ENCODE peak calls at places on chromosomes 5 and 9, in six cellular contexts. A, U, D, I, G and K are unnamed samples.

GRCh38 chr9:137167113-137167751 is 2.6 kb downstream of the LRRC26 start:
- DNase-seq in A (no peak), U (no peak), D (no peak), I (no peak), G (peak), K (no peak)

GRCh38 chr9:72474676-72475075 is 46.7 kb upstream of the TMC1 start:
- DNase-seq in A (no peak), U (no peak), D (no peak), I (no peak), G (no peak), K (no peak)

GRCh38 chr5:103397996-103398581 is 139.5 kb downstream of the MACIR start:
- DNase-seq in A (no peak), U (no peak), D (no peak), I (no peak), G (no peak), K (no peak)

GRCh38 chr5:74865293-74865798 is 841 bp downstream of the FAM169A start:
- DNase-seq in A (no peak), U (no peak), D (no peak), I (no peak), G (no peak), K (no peak)

GRCh38 chr9:127916665-127917581 is at the start of gene ST6GALNAC4:
- DNase-seq in A (peak), U (peak), D (no peak), I (peak), G (peak), K (peak)

GRCh38 chr9:104868687-104869404 is 59.1 kb downstream of the ABCA1 start:
- DNase-seq in A (no peak), U (peak), D (no peak), I (peak), G (peak), K (peak)

GRCh38 chr5:141560725-141561483 is 57.9 kb downstream of the DIAPH1 start:
- DNase-seq in A (peak), U (peak), D (no peak), I (no peak), G (peak), K (no peak)

GRCh38 chr5:180330810-180331646 is 22.1 kb downstream of the GFPT2 start:
- DNase-seq in A (peak), U (no peak), D (no peak), I (no peak), G (no peak), K (no peak)

GRCh38 chr5:145162641-145163040 is 672.5 kb downstream of the PRELID2 start:
- DNase-seq in A (peak), U (no peak), D (no peak), I (no peak), G (no peak), K (no peak)

GRCh38 chr9:35482071-35482470 is 7.8 kb upstream of the RUSC2 start:
- DNase-seq in A (no peak), U (no peak), D (no peak), I (no peak), G (no peak), K (no peak)

GRCh38 chr5:112635771-112636170 is 101.9 kb upstream of the APC start:
- DNase-seq in A (no peak), U (no peak), D (no peak), I (no peak), G (no peak), K (no peak)

GRCh38 chr5:13660072-13660471 is 284.4 kb downstream of the DNAH5 start:
- DNase-seq in A (no peak), U (no peak), D (no peak), I (no peak), G (no peak), K (no peak)

GRCh38 chr9:129109952-129110739 is 447 bp downstream of the CRAT start:
- DNase-seq in A (peak), U (peak), D (no peak), I (peak), G (peak), K (no peak)

GRCh38 chr9:120478208-120478607 is 101.8 kb downstream of the CDK5RAP2 start:
- DNase-seq in A (no peak), U (no peak), D (no peak), I (no peak), G (no peak), K (no peak)

GRCh38 chr9:17906204-17906840 is 327.5 kb downstream of the SH3GL2 start:
- DNase-seq in A (no peak), U (peak), D (no peak), I (peak), G (no peak), K (no peak)

GRCh38 chr9:129617167-129617566 is 3.7 kb downstream of the C9orf50 start:
- DNase-seq in A (no peak), U (no peak), D (no peak), I (no peak), G (no peak), K (no peak)

GRCh38 chr9:123679330-123679987 is 250.5 kb downstream of the DENND1A start:
- DNase-seq in A (peak), U (no peak), D (peak), I (peak), G (no peak), K (peak)

GRCh38 chr9:107566596-107566995 is 77.0 kb upstream of the KLF4 start:
- DNase-seq in A (no peak), U (no peak), D (no peak), I (no peak), G (no peak), K (no peak)

GRCh38 chr5:14376789-14377188 is 204.8 kb upstream of the OTULINL start:
- DNase-seq in A (no peak), U (no peak), D (no peak), I (no peak), G (no peak), K (no peak)

GRCh38 chr5:133459474-133460155 is 152.7 kb downstream of the FSTL4 start:
- DNase-seq in A (no peak), U (no peak), D (no peak), I (no peak), G (no peak), K (no peak)

GRCh38 chr9:19174127-19174921 is 47.0 kb upstream of the PLIN2 start:
- DNase-seq in A (peak), U (peak), D (peak), I (peak), G (peak), K (peak)

GRCh38 chr5:177426566-177427210 is at the start of gene GRK6:
- DNase-seq in A (no peak), U (no peak), D (no peak), I (no peak), G (peak), K (no peak)

GRCh38 chr9:121838757-121839669 is 187.6 kb downstream of the DAB2IP start:
- DNase-seq in A (no peak), U (peak), D (no peak), I (no peak), G (no peak), K (no peak)

GRCh38 chr5:96344678-96345612 is 88.1 kb downstream of the PCSK1 start:
- DNase-seq in A (peak), U (no peak), D (peak), I (no peak), G (peak), K (no peak)

GRCh38 chr9:129320575-129321311 is 142.7 kb upstream of the IER5L start:
- DNase-seq in A (peak), U (peak), D (peak), I (peak), G (peak), K (peak)

GRCh38 chr9:4382722-4383317 is 83.0 kb upstream of the GLIS3 start:
- DNase-seq in A (no peak), U (no peak), D (peak), I (no peak), G (no peak), K (no peak)

GRCh38 chr5:122704247-122705036 is 70.4 kb upstream of the SNX2 start:
- DNase-seq in A (peak), U (no peak), D (no peak), I (no peak), G (peak), K (no peak)

GRCh38 chr5:94793113-94793815 is 174.8 kb downstream of the SLF1 start:
- DNase-seq in A (no peak), U (no peak), D (peak), I (peak), G (no peak), K (peak)

GRCh38 chr5:170287532-170287931 is 10.0 kb downstream of the LCP2 start:
- DNase-seq in A (no peak), U (no peak), D (no peak), I (no peak), G (no peak), K (no peak)
- TF ChIP-seq TAF1 in A (no peak), U (no peak), D (no peak), I (no peak), G (no peak), K (no peak)

GRCh38 chr9:125970340-125970739 is 223.2 kb downstream of the PBX3 start:
- DNase-seq in A (no peak), U (no peak), D (no peak), I (no peak), G (no peak), K (no peak)

GRCh38 chr9:125974705-125975104 is 227.5 kb downstream of the PBX3 start:
- DNase-seq in A (no peak), U (no peak), D (no peak), I (no peak), G (no peak), K (no peak)

GRCh38 chr9:125969868-125970267 is 222.7 kb downstream of the PBX3 start:
- DNase-seq in A (no peak), U (peak), D (no peak), I (no peak), G (no peak), K (no peak)

GRCh38 chr9:125971050-125971449 is 223.9 kb downstream of the PBX3 start:
- DNase-seq in A (no peak), U (peak), D (no peak), I (no peak), G (no peak), K (no peak)

GRCh38 chr9:125971895-125972729 is 224.9 kb downstream of the PBX3 start:
- DNase-seq in A (no peak), U (no peak), D (no peak), I (no peak), G (no peak), K (no peak)
- TF ChIP-seq POLR2AphosphoS5 in A (no peak), U (no peak), D (no peak), I (no peak), G (no peak), K (no peak)

GRCh38 chr5:169127431-169127830 is 173.5 kb downstream of the SLIT3 start:
- DNase-seq in A (no peak), U (no peak), D (no peak), I (no peak), G (no peak), K (no peak)

GRCh38 chr5:169128679-169129078 is 172.3 kb downstream of the SLIT3 start:
- DNase-seq in A (no peak), U (no peak), D (no peak), I (no peak), G (no peak), K (no peak)

GRCh38 chr5:169122951-169123350 is 178.0 kb downstream of the SLIT3 start:
- DNase-seq in A (no peak), U (no peak), D (no peak), I (no peak), G (no peak), K (no peak)

GRCh38 chr5:169126376-169127043 is 174.4 kb downstream of the SLIT3 start:
- DNase-seq in A (no peak), U (no peak), D (no peak), I (no peak), G (no peak), K (no peak)

DNA sequence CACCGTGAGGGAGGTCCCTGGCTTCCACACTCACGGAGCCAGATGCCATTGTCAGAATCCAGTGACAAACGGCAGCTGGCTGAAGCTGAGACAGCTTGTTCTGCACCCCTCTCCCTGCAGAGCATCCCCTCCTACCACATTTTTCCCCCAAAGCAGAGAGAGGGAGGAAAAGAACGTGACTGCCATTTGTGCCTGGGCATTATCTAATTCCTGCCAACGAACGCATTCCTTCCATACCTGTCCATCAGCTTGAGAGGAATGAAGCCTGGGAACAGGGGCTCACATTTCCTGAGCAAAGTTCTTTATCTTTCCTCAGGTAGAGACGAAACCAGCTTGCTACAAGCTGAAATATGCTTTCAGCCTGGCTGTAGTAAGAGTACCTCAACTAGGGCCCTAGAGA is 175.4 kb downstream of the SLIT3 start:
- DNase-seq in A (no peak), U (no peak), D (no peak), I (no peak), G (no peak), K (no peak)
- TF ChIP-seq POLR2A in A (no peak), U (no peak), D (no peak), I (no peak), G (no peak), K (no peak)

DNA sequence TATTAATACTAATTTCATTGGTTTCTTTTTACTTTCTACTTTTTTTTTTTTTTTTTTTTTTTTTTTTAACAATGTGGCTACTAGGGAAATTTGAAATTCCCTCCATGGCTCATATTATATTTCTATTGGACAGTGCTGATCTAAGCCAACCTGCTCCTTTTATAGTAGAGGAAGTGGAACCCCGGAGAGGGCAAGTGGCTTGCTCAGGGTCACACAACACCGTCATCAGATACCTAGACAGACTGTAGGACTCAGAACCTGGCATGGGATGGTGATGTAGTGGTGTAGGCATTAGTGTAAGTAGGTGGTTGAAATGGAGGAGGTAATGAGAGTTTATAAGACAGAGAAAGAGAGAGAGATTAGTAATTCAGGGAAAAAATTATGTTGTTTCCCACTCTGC is 10.8 kb downstream of the ZNF618 start:
- DNase-seq in A (no peak), U (peak), D (no peak), I (no peak), G (no peak), K (no peak)
- TF ChIP-seq TAF1 in A (no peak), U (no peak), D (no peak), I (no peak), G (no peak), K (no peak)

DNA sequence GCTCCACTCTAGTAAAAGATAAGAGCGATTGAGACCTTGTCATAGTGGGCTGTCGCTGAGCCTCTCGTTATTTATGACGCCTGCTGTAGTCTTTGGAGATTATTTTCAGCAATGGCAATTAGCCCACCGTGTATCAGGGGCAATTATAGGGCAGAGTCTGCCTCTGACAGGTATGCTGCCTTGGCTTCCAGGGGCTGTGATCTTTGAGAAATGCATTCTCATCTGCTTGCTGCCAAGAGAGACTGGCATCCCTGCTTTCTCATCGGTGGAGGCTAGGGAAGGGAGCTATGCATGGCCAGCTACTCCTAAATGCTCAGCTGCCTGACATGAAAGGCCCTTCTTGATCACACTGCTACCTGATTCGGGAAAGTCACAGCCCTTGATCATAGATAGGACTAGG is 426.8 kb upstream of the CLINT1 start:
- DNase-seq in A (no peak), U (no peak), D (no peak), I (no peak), G (no peak), K (no peak)
- TF ChIP-seq POLR2AphosphoS5 in A (no peak), U (no peak), D (no peak), I (no peak), G (no peak), K (no peak)

DNA sequence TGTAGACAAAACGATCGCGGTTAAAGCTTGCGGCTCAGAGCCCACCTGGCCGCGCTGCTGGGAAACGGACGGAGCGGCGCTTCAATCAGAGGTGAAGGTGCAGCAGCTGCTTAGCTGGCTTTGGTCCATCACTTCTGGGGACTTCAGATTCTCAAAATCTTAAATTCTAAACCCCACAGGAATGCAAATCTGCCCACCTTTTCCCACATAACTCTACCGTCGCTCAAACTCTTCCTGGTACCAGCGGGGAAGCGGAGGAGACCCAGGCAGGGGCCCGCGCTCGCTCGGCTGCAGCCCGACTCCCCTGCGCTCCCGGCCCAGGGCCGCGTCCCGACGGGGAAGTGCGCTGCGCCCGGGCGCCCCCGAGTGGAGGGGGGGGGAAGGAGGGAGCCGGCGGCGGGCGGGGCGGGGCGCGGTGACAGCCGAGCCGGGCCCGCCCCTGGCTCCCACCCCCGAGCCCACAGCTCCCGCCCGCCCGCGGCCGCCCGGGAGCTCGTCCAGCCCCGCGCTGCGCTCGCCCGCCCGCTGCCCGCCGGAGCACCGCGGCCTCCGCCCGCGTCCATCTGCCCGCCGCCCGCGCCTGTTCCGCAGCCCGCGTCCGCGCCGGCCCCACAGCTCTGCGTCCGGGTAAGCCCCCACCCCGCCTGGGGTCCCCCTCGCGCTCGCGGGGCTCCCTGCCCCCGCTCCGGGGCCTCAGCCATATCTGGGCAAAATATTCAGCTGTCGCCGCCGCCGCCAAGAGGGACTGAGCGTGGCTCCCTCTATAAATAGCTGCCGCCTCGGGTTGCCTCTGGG is at the start of gene TMOD1:
- DNase-seq in A (peak), U (peak), D (no peak), I (peak), G (peak), K (peak)
- TF ChIP-seq POLR2A in A (no peak), U (no peak), D (peak), I (peak), G (no peak), K (no peak)